ENCODE peak calls at places on chromosomes 4 and X, in four cellular contexts. A, U, L and C are unnamed samples.

GRCh38 chr4:145808848-145809512 is 129.0 kb downstream of the C4orf51 start:
- DNase-seq in A (no peak), U (no peak), L (no peak), C (no peak)

GRCh38 chrX:23952984-23953907 is 45.4 kb downstream of the CXorf58 start:
- DNase-seq in A (peak), U (no peak), L (peak), C (no peak)

GRCh38 chr4:90183254-90183653 is 56.1 kb downstream of the CCSER1 start:
- DNase-seq in A (no peak), U (no peak), L (no peak), C (no peak)

GRCh38 chr4:68283095-68283494 is 37.6 kb upstream of the TMPRSS11B start:
- DNase-seq in A (no peak), U (no peak), L (no peak), C (no peak)

GRCh38 chr4:176789955-176790354 is 2.8 kb downstream of the VEGFC start:
- DNase-seq in A (no peak), U (no peak), L (no peak), C (peak)

GRCh38 chrX:110418220-110418856 is 59.7 kb downstream of the RTL9 start:
- DNase-seq in A (no peak), U (no peak), L (no peak), C (peak)

GRCh38 chr4:151703401-151703800 is 57.4 kb downstream of the GATB start:
- DNase-seq in A (no peak), U (no peak), L (no peak), C (no peak)

GRCh38 chr4:121062466-121062975 is 9.8 kb downstream of the NDNF start:
- DNase-seq in A (no peak), U (no peak), L (no peak), C (no peak)

GRCh38 chrX:13220916-13221315 is 98.9 kb downstream of the ATXN3L start:
- DNase-seq in A (no peak), U (peak), L (no peak), C (no peak)

GRCh38 chr4:71400788-71401187 is 62.0 kb downstream of the SLC4A4 start:
- DNase-seq in A (no peak), U (no peak), L (no peak), C (no peak)

GRCh38 chr4:116358633-116359222 is 726.6 kb downstream of the TRAM1L1 start:
- DNase-seq in A (no peak), U (peak), L (no peak), C (peak)

GRCh38 chrX:8273451-8273894 is 102.4 kb upstream of the VCX2 start:
- DNase-seq in A (no peak), U (no peak), L (no peak), C (no peak)

GRCh38 chr4:93829531-93830089 is 1.1 kb downstream of the ATOH1 start:
- DNase-seq in A (peak), U (no peak), L (no peak), C (peak)

GRCh38 chr4:8185280-8185679 is 13.8 kb upstream of the SH3TC1 start:
- DNase-seq in A (no peak), U (peak), L (no peak), C (no peak)

GRCh38 chrX:112695494-112695893 is 15.8 kb upstream of the LHFPL1 start:
- DNase-seq in A (no peak), U (no peak), L (no peak), C (no peak)

GRCh38 chr4:38757945-38758344 is 24.8 kb downstream of the TLR10 start:
- DNase-seq in A (no peak), U (no peak), L (no peak), C (peak)

GRCh38 chrX:37993857-37994619 is 12.3 kb upstream of the SYTL5 start:
- DNase-seq in A (no peak), U (no peak), L (no peak), C (peak)

GRCh38 chr4:98939892-98940298 is 11.0 kb upstream of the EIF4E start:
- DNase-seq in A (no peak), U (no peak), L (no peak), C (peak)

GRCh38 chrX:9355739-9356138 is 109.1 kb upstream of the TBL1X start:
- DNase-seq in A (no peak), U (no peak), L (no peak), C (no peak)

GRCh38 chrX:108224727-108225455 is 133.3 kb downstream of the ATG4A start:
- DNase-seq in A (no peak), U (no peak), L (no peak), C (peak)

GRCh38 chrX:24243692-24244091 is 70.2 kb downstream of the SUPT20HL2 start:
- DNase-seq in A (no peak), U (peak), L (no peak), C (peak)

GRCh38 chr4:98101988-98102387 is 41.3 kb downstream of the STPG2 start:
- DNase-seq in A (no peak), U (no peak), L (no peak), C (no peak)